ENCODE peak calls at places on chromosomes 4 and X, in nine cellular contexts. I is kidney, S is GM23248, K is HCT116, N is A549, Y is AG09309, Q is BJ, F is psoas muscle, A is cardiac muscle cell. D is an unnamed sample.

GRCh38 chrX:17738737-17739535 is 1.6 kb downstream of the SCML1 start:
- DNase-seq in I (no peak), S (peak; percentile 9), K (no peak), N (no peak), Y (no peak), Q (no peak), F (no peak), A (no peak), D (peak; percentile 2)

GRCh38 chr4:73446336-73446938 is 10.4 kb downstream of the AFP start:
- DNase-seq in I (no peak), S (peak; percentile 77), K (peak; percentile 48), N (peak; percentile 60), Y (no peak), Q (no peak), F (no peak), A (peak; percentile 65), D (peak; percentile 47)

GRCh38 chr4:12846368-12846767 is 637.8 kb downstream of the RAB28 start:
- DNase-seq in I (no peak), S (no peak), K (no peak), N (no peak), Y (no peak), Q (no peak), F (no peak), A (no peak), D (no peak)

GRCh38 chr4:159227378-159227777 is 124.5 kb downstream of the RAPGEF2 start:
- DNase-seq in I (no peak), S (peak; percentile 17), K (no peak), N (no peak), Y (no peak), Q (no peak), F (no peak), A (no peak), D (no peak)

GRCh38 chrX:37860731-37861130 is 13.4 kb upstream of the DYNLT3 start:
- DNase-seq in I (no peak), S (no peak), K (no peak), N (no peak), Y (no peak), Q (no peak), F (no peak), A (peak; percentile 17), D (no peak)

GRCh38 chr4:111641813-111642579 is 503.3 kb upstream of the FAM241A start:
- DNase-seq in I (no peak), S (peak; percentile 95), K (peak; percentile 91), N (peak; percentile 88), Y (peak; percentile 80), Q (peak; percentile 55), F (peak; percentile 52), A (peak; percentile 91), D (peak; percentile 86)

GRCh38 chr4:81030617-81031388 is at the start of gene BMP3:
- DNase-seq in I (peak; percentile 70), S (peak; percentile 52), K (no peak), N (peak; percentile 1), Y (no peak), Q (no peak), F (peak; percentile 54), A (peak; percentile 50), D (no peak)

GRCh38 chrX:13208281-13208935 is 111.4 kb downstream of the ATXN3L start:
- DNase-seq in I (no peak), S (no peak), K (no peak), N (peak; percentile 16), Y (no peak), Q (no peak), F (no peak), A (no peak), D (no peak)

DNA sequence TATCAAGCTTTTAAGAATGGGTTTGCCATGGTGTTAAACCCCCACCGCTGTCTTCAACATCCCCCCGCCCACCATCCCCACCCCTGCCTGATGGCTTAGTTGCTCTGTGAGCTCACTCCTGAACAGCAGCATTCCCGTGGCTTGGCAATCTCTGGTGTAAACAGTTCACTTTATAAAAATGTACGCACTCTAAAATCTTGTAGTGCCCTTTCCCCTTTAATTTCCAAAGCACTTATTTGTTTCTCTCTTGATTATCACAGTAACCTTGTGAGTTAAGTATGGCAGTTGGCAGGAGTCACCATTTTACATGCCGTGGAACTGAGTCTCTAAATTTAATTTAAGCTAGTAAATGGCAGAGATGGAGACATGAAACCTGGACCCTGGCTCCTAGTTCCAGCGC is 123.0 kb downstream of the AFF1 start:
- DNase-seq in I (no peak), S (no peak), K (no peak), N (no peak), Y (no peak), Q (no peak), F (no peak), A (no peak), D (no peak)
- H3K4me3 ChIP-seq in I (no peak overlapping the region), S (no peak overlapping the region), K (no peak overlapping the region), N (no peak overlapping the region), Y (no peak overlapping the region), Q (no peak overlapping the region), F (peak overlapping the region; percentile 14), A (no peak overlapping the region), D (no peak overlapping the region)

GRCh38 chrX:134374910-134375309 is 85.1 kb upstream of the HPRT1 start:
- DNase-seq in I (no peak), S (peak; percentile 21), K (no peak), N (no peak), Y (no peak), Q (no peak), F (no peak), A (no peak), D (no peak)
- H3K4me3 ChIP-seq in I (peak overlapping the region; percentile 84), S (peak overlapping the region; percentile 100), K (peak overlapping the region; percentile 87), N (peak overlapping the region; percentile 89), Y (no peak overlapping the region), Q (peak overlapping the region; percentile 71), F (peak overlapping the region; percentile 83), A (peak overlapping the region; percentile 76), D (peak overlapping the region; percentile 75)

DNA sequence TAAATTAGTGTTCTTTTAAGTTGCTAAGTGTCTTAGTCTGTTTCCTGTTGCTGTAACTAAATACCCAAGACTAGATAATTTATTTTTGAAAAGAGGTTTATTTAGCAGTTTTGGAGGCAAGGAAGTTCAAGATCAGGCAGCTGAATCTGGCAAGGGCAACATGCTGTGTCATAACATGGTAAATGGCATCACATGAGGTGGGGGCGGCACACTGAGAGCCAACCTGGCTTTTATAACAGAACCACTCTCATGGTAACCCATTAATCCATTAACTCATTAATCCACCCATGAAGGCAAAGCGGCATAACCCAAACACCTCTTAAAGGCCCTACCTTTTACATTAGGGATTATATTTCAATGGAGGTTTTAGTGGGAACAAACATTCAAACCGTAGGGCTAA is 182.2 kb upstream of the GATB start:
- DNase-seq in I (no peak), S (no peak), K (no peak), N (no peak), Y (no peak), Q (no peak), F (no peak), A (no peak), D (no peak)
- H3K4me3 ChIP-seq in I (no peak overlapping the region), S (no peak overlapping the region), K (no peak overlapping the region), N (no peak overlapping the region), Y (no peak overlapping the region), Q (no peak overlapping the region), F (no peak overlapping the region), A (no peak overlapping the region), D (no peak overlapping the region)

DNA sequence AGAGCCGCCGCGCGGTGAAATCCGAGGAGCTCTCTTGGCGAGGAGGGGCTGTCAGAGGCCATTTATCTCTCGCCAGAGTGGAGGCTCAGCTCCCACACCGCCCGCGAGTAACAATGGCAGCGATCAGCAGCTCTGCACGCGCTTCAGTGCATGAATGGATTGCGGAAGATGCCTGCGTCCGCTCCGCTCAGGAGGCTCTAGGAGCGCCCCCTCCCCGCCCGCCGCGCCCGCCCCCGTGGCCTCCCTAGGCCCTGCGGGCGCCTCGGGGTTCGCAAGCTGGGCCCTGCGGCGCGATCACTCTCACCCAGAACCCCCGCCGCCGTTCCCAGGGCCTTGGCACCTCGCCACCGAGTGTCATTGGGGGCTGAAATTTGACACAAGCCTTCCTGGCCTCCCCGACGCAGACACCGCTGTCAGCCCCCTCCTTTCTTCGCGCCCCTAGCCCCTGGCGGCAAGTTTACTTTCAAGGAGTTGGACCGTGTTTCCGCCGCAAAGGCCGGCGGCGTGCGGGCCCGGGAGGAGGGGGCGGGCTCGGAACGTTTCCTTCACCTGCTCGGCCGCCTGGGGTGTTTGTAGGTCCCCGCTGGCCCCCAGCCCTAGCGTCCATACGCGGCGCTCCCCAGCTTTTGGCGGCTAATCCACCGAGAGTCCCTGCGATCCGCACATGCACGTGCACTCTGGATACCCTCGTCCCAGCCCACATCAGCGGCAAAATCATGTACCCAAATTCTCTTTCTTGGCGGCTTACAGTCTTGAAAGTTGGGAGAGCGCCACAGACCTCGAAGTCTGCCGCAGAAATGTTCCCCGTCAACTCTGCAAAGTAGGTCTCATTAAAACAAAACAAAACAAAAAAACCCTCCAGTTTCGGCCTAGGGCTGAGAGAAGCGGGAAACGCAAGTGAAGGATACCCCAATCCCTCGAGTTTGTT is 49.0 kb upstream of the BCOR start:
- DNase-seq in I (no peak), S (peak; percentile 67), K (no peak), N (no peak), Y (no peak), Q (no peak), F (peak; percentile 62), A (peak; percentile 75), D (no peak)
- H3K4me3 ChIP-seq in I (no peak overlapping the region), S (peak overlapping the region; percentile 77), K (peak overlapping the region; percentile 62), N (peak overlapping the region; percentile 31), Y (peak overlapping the region; percentile 62), Q (peak overlapping the region; percentile 52), F (peak overlapping the region; percentile 69), A (peak overlapping the region; percentile 44), D (no peak overlapping the region)

DNA sequence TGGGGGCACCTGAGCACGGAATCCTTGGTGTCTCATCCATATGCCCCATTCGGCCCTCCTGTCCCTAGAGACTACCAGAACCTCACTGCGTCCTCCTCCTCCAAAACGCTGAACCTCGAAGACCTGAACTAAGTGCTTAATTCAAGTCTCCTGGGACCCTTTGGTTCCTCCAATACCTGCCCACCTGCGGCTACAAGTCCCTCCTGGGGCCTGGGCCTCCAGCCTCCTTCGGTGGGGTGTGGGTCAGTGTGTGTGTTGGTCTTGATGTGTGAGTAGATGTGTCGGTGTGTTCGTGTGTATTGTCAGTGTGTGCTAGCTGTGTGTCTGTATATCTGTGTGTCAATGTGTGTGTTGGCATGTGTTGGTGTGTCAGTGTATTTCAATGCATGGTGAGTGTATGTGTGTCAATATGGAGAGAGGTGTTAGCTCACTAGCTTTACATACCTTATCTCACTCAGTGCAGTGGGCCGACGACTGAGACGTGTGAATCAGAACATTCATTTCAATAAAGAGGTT is 2.6 kb upstream of the SEPTIN6 start:
- DNase-seq in I (no peak), S (no peak), K (no peak), N (no peak), Y (no peak), Q (no peak), F (no peak), A (no peak), D (no peak)
- H3K4me3 ChIP-seq in I (no peak overlapping the region), S (no peak overlapping the region), K (no peak overlapping the region), N (no peak overlapping the region), Y (no peak overlapping the region), Q (no peak overlapping the region), F (no peak overlapping the region), A (no peak overlapping the region), D (no peak overlapping the region)

D was measured in Jurkat, Clone E6-1.